ENCODE peak calls at places on chromosomes 4 and X, in seven cellular contexts. One of them, this sample, is unnamed.
A peak's percentile ranks its signal among the peaks of the same experiment; 100 is the strongest.

GRCh38 chrX:117147249-117147648 is 684.5 kb upstream of the CT83 start:
- DNase-seq in GM12878: no peak
- DNase-seq in HepG2: no peak
- DNase-seq in transverse colon: no peak
- DNase-seq in sigmoid colon: no peak
- DNase-seq in stomach: no peak
- DNase-seq in upper lobe of left lung: no peak
- DNase-seq in this sample: no peak

GRCh38 chrX:1555370-1555769 is 18.4 kb upstream of the P2RY8 start:
- DNase-seq in upper lobe of left lung: no peak
- DNase-seq in stomach: peak; percentile 9
- DNase-seq in HepG2: no peak
- DNase-seq in GM12878: no peak
- DNase-seq in transverse colon: no peak
- DNase-seq in sigmoid colon: peak; percentile 12
- DNase-seq in this sample: no peak

GRCh38 chr4:113146876-113147358 is 97.5 kb downstream of the ANK2 start:
- DNase-seq in transverse colon: no peak
- DNase-seq in upper lobe of left lung: no peak
- DNase-seq in GM12878: peak; percentile 16
- DNase-seq in sigmoid colon: no peak
- DNase-seq in stomach: no peak
- DNase-seq in HepG2: peak; percentile 73
- DNase-seq in this sample: no peak

GRCh38 chr4:73221734-73222133 is 36.9 kb downstream of the ANKRD17 start:
- DNase-seq in HepG2: no peak
- DNase-seq in sigmoid colon: no peak
- DNase-seq in transverse colon: no peak
- DNase-seq in GM12878: no peak
- DNase-seq in stomach: no peak
- DNase-seq in upper lobe of left lung: no peak
- DNase-seq in this sample: no peak

GRCh38 chrX:65928522-65928921 is 111.4 kb downstream of the VSIG4 start:
- DNase-seq in HepG2: no peak
- DNase-seq in upper lobe of left lung: no peak
- DNase-seq in transverse colon: no peak
- DNase-seq in sigmoid colon: no peak
- DNase-seq in GM12878: no peak
- DNase-seq in stomach: no peak
- DNase-seq in this sample: no peak

GRCh38 chr4:40548256-40548655 is 81.4 kb downstream of the RBM47 start:
- DNase-seq in transverse colon: no peak
- DNase-seq in HepG2: no peak
- DNase-seq in sigmoid colon: no peak
- DNase-seq in GM12878: no peak
- DNase-seq in stomach: no peak
- DNase-seq in upper lobe of left lung: no peak
- DNase-seq in this sample: no peak

GRCh38 chr4:167233523-167234387 is 539 bp downstream of the SPOCK3 start:
- DNase-seq in sigmoid colon: no peak
- DNase-seq in HepG2: no peak
- DNase-seq in upper lobe of left lung: no peak
- DNase-seq in transverse colon: no peak
- DNase-seq in stomach: no peak
- DNase-seq in GM12878: no peak
- DNase-seq in this sample: no peak

GRCh38 chr4:169238445-169238844 is 32.3 kb downstream of the SH3RF1 start:
- DNase-seq in transverse colon: no peak
- DNase-seq in HepG2: no peak
- DNase-seq in stomach: no peak
- DNase-seq in upper lobe of left lung: no peak
- DNase-seq in GM12878: no peak
- DNase-seq in sigmoid colon: no peak
- DNase-seq in this sample: no peak

GRCh38 chr4:17055788-17056187 is 157.3 kb upstream of the LDB2 start:
- DNase-seq in upper lobe of left lung: no peak
- DNase-seq in transverse colon: no peak
- DNase-seq in sigmoid colon: no peak
- DNase-seq in stomach: no peak
- DNase-seq in HepG2: no peak
- DNase-seq in GM12878: no peak
- DNase-seq in this sample: no peak

GRCh38 chrX:25442501-25442900 is 426.7 kb upstream of the ARX start:
- DNase-seq in HepG2: no peak
- DNase-seq in GM12878: no peak
- DNase-seq in upper lobe of left lung: no peak
- DNase-seq in stomach: no peak
- DNase-seq in transverse colon: no peak
- DNase-seq in sigmoid colon: no peak
- DNase-seq in this sample: no peak

GRCh38 chr4:40736910-40737309 is 12.8 kb upstream of the NSUN7 start:
- DNase-seq in upper lobe of left lung: no peak
- DNase-seq in transverse colon: no peak
- DNase-seq in stomach: no peak
- DNase-seq in HepG2: peak; percentile 21
- DNase-seq in sigmoid colon: no peak
- DNase-seq in GM12878: no peak
- DNase-seq in this sample: no peak

GRCh38 chr4:69322055-69322454 is 41.8 kb downstream of the UGT2B28 start:
- DNase-seq in stomach: no peak
- DNase-seq in transverse colon: no peak
- DNase-seq in upper lobe of left lung: no peak
- DNase-seq in HepG2: no peak
- DNase-seq in sigmoid colon: no peak
- DNase-seq in GM12878: no peak
- DNase-seq in this sample: no peak

GRCh38 chr4:133618963-133619362 is 469.9 kb downstream of the PCDH10 start:
- DNase-seq in transverse colon: no peak
- DNase-seq in sigmoid colon: no peak
- DNase-seq in HepG2: no peak
- DNase-seq in GM12878: no peak
- DNase-seq in upper lobe of left lung: no peak
- DNase-seq in stomach: no peak
- DNase-seq in this sample: no peak

GRCh38 chr4:108884596-108884995 is 121.7 kb upstream of the ETNPPL start:
- DNase-seq in sigmoid colon: no peak
- DNase-seq in upper lobe of left lung: no peak
- DNase-seq in stomach: no peak
- DNase-seq in HepG2: no peak
- DNase-seq in GM12878: no peak
- DNase-seq in transverse colon: no peak
- DNase-seq in this sample: no peak

GRCh38 chr4:21126113-21126512 is 425.9 kb downstream of the PACRGL start:
- DNase-seq in GM12878: no peak
- DNase-seq in sigmoid colon: no peak
- DNase-seq in HepG2: no peak
- DNase-seq in upper lobe of left lung: no peak
- DNase-seq in transverse colon: no peak
- DNase-seq in stomach: no peak
- DNase-seq in this sample: no peak

GRCh38 chr4:167290684-167291083 is 56.4 kb upstream of the SPOCK3 start:
- DNase-seq in GM12878: no peak
- DNase-seq in transverse colon: no peak
- DNase-seq in stomach: no peak
- DNase-seq in sigmoid colon: no peak
- DNase-seq in upper lobe of left lung: no peak
- DNase-seq in HepG2: no peak
- DNase-seq in this sample: no peak

GRCh38 chrX:87160435-87161010 is 357.1 kb upstream of the KLHL4 start:
- DNase-seq in HepG2: no peak
- DNase-seq in stomach: no peak
- DNase-seq in GM12878: no peak
- DNase-seq in transverse colon: no peak
- DNase-seq in upper lobe of left lung: no peak
- DNase-seq in sigmoid colon: no peak
- DNase-seq in this sample: no peak
- H3K27me3 ChIP-seq in HepG2: no peaks in the 10 kb centered on the region
- H3K27me3 ChIP-seq in stomach: no peaks in the 10 kb centered on the region
- H3K27me3 ChIP-seq in GM12878: no peaks in the 10 kb centered on the region
- H3K27me3 ChIP-seq in transverse colon: no peaks in the 10 kb centered on the region
- H3K27me3 ChIP-seq in upper lobe of left lung: no peaks in the 10 kb centered on the region
- H3K27me3 ChIP-seq in sigmoid colon: no peaks in the 10 kb centered on the region
- H3K27me3 ChIP-seq in this sample: no peaks in the 10 kb centered on the region

DNA sequence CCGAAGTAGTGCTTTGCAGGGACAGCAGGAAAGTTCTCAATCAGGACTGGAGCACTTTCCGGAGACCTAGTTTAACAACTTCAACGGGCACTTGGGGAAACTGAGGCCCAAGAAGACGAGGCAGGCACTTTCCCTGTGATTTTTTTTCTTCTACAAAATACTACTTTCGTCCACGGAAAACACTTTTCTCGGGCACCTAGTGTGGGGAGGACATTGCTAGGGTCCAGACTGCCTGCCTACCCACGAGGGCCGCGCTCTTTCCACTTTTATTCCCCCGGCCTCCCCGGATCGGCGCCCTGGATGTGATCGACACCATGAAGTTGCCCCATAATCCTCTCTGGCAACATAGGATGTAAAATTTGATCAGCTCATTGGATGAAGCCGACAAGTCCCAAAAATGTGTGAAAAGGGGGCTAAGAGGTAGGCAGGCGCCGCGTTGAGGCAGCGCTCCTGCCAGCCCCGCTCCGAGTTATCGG is 125.5 kb upstream of the CXorf66 start:
- DNase-seq in upper lobe of left lung: no peak
- DNase-seq in stomach: no peak
- DNase-seq in GM12878: no peak
- DNase-seq in transverse colon: no peak
- DNase-seq in sigmoid colon: no peak
- DNase-seq in HepG2: no peak
- DNase-seq in this sample: no peak
- TF ChIP-seq EP300 in upper lobe of left lung: no peak
- TF ChIP-seq EP300 in stomach: no peak
- TF ChIP-seq EP300 in GM12878: no peak
- TF ChIP-seq EP300 in transverse colon: no peak
- TF ChIP-seq EP300 in sigmoid colon: no peak
- TF ChIP-seq EP300 in HepG2: no peak
- TF ChIP-seq EP300 in this sample: no peak

GRCh38 chrX:154490414-154491083 is at the start of gene SLC10A3:
- DNase-seq in sigmoid colon: peak; percentile 97
- DNase-seq in HepG2: peak; percentile 87
- DNase-seq in transverse colon: peak; percentile 94
- DNase-seq in stomach: peak; percentile 93
- DNase-seq in GM12878: peak; percentile 67
- DNase-seq in upper lobe of left lung: peak; percentile 93
- DNase-seq in this sample: peak; percentile 92
- TF ChIP-seq POLR2A in sigmoid colon: peak; percentile 82
- TF ChIP-seq POLR2A in HepG2: no peak
- TF ChIP-seq POLR2A in transverse colon: peak; percentile 90
- TF ChIP-seq POLR2A in stomach: no peak
- TF ChIP-seq POLR2A in GM12878: peak; percentile 92
- TF ChIP-seq POLR2A in upper lobe of left lung: peak; percentile 96
- TF ChIP-seq POLR2A in this sample: no peak

GRCh38 chr4:58286335-58286734 is 1176.2 kb upstream of the IGFBP7 start:
- DNase-seq in upper lobe of left lung: no peak
- DNase-seq in GM12878: no peak
- DNase-seq in transverse colon: no peak
- DNase-seq in HepG2: no peak
- DNase-seq in sigmoid colon: no peak
- DNase-seq in stomach: no peak
- DNase-seq in this sample: no peak
- H3K27me3 ChIP-seq in upper lobe of left lung: no peaks in the 10 kb centered on the region
- H3K27me3 ChIP-seq in GM12878: no peaks in the 10 kb centered on the region
- H3K27me3 ChIP-seq in transverse colon: no peaks in the 10 kb centered on the region
- H3K27me3 ChIP-seq in HepG2: no peaks in the 10 kb centered on the region
- H3K27me3 ChIP-seq in sigmoid colon: no peaks in the 10 kb centered on the region
- H3K27me3 ChIP-seq in stomach: no peaks in the 10 kb centered on the region
- H3K27me3 ChIP-seq in this sample: no peaks in the 10 kb centered on the region

GRCh38 chr4:174596513-174596912 is 74.2 kb upstream of the HPGD start:
- DNase-seq in upper lobe of left lung: no peak
- DNase-seq in stomach: no peak
- DNase-seq in transverse colon: no peak
- DNase-seq in GM12878: no peak
- DNase-seq in HepG2: no peak
- DNase-seq in sigmoid colon: no peak
- DNase-seq in this sample: no peak

GRCh38 chr4:174595141-174595929 is 73.0 kb upstream of the HPGD start:
- DNase-seq in GM12878: no peak
- DNase-seq in transverse colon: no peak
- DNase-seq in upper lobe of left lung: no peak
- DNase-seq in sigmoid colon: no peak
- DNase-seq in stomach: no peak
- DNase-seq in HepG2: no peak
- DNase-seq in this sample: no peak

GRCh38 chr4:174600391-174600790 is 78.1 kb upstream of the HPGD start:
- DNase-seq in HepG2: no peak
- DNase-seq in transverse colon: no peak
- DNase-seq in sigmoid colon: no peak
- DNase-seq in GM12878: no peak
- DNase-seq in stomach: no peak
- DNase-seq in upper lobe of left lung: no peak
- DNase-seq in this sample: no peak

GRCh38 chr4:174604198-174604597 is 81.9 kb upstream of the HPGD start:
- DNase-seq in sigmoid colon: no peak
- DNase-seq in stomach: no peak
- DNase-seq in GM12878: no peak
- DNase-seq in HepG2: no peak
- DNase-seq in upper lobe of left lung: no peak
- DNase-seq in transverse colon: no peak
- DNase-seq in this sample: no peak

GRCh38 chr4:174598800-174599199 is 76.5 kb upstream of the HPGD start:
- DNase-seq in stomach: no peak
- DNase-seq in HepG2: no peak
- DNase-seq in GM12878: no peak
- DNase-seq in upper lobe of left lung: no peak
- DNase-seq in sigmoid colon: no peak
- DNase-seq in transverse colon: no peak
- DNase-seq in this sample: no peak
- TF ChIP-seq EP300 in stomach: no peak
- TF ChIP-seq EP300 in HepG2: no peak
- TF ChIP-seq EP300 in GM12878: no peak
- TF ChIP-seq EP300 in upper lobe of left lung: no peak
- TF ChIP-seq EP300 in sigmoid colon: peak; percentile 7
- TF ChIP-seq EP300 in transverse colon: no peak
- TF ChIP-seq EP300 in this sample: no peak

GRCh38 chr4:15182600-15183222 is 180.4 kb downstream of the CPEB2 start:
- DNase-seq in upper lobe of left lung: no peak
- DNase-seq in GM12878: no peak
- DNase-seq in stomach: no peak
- DNase-seq in sigmoid colon: no peak
- DNase-seq in transverse colon: no peak
- DNase-seq in HepG2: no peak
- DNase-seq in this sample: no peak
- TF ChIP-seq POLR2A in upper lobe of left lung: no peak
- TF ChIP-seq POLR2A in GM12878: no peak
- TF ChIP-seq POLR2A in stomach: no peak
- TF ChIP-seq POLR2A in sigmoid colon: no peak
- TF ChIP-seq POLR2A in transverse colon: no peak
- TF ChIP-seq POLR2A in HepG2: no peak
- TF ChIP-seq POLR2A in this sample: no peak

This sample was measured in suprapubic skin.